ENCODE peak calls at places on chromosomes 13 and 19, in nine cellular contexts. G is HL-60, F is IMR-90, M is PC-9, E is fibroblast of lung, S is breast epithelium, Y is bronchial epithelial cell, L is BE2C, C is esophagus squamous epithelium. R is an unnamed sample.

GRCh38 chr19:13781547-13781946 is 7.3 kb downstream of the C19orf53 start:
- DNase-seq in S (no peak), L (peak), G (no peak), C (no peak), Y (peak), F (peak), E (peak), M (peak), R (peak)

GRCh38 chr19:45368737-45369340 is 1.5 kb downstream of the ERCC2 start:
- DNase-seq in Y (no peak), F (no peak), L (no peak), E (no peak), M (no peak), S (no peak), G (no peak), C (no peak), R (no peak)

GRCh38 chr13:31775686-31776085 is 36.4 kb downstream of the RXFP2 start:
- DNase-seq in M (no peak), Y (no peak), E (peak), C (no peak), S (no peak), L (no peak), F (no peak), G (no peak), R (peak)

GRCh38 chr19:16295071-16295470 is 29.6 kb upstream of the KLF2 start:
- DNase-seq in Y (no peak), S (no peak), E (peak), L (no peak), M (peak), F (no peak), G (no peak), C (no peak), R (no peak)

GRCh38 chr13:29799041-29799440 is 51.4 kb downstream of the UBL3 start:
- DNase-seq in E (no peak), S (no peak), L (no peak), G (no peak), C (no peak), F (no peak), Y (no peak), M (no peak), R (no peak)

GRCh38 chr19:40596608-40597328 is 4.4 kb upstream of the LTBP4 start:
- DNase-seq in C (no peak), L (peak), M (peak), E (peak), S (no peak), F (peak), Y (no peak), G (no peak), R (peak)

GRCh38 chr13:106274551-106275208 is 260.8 kb downstream of the EFNB2 start:
- DNase-seq in F (no peak), E (peak), S (no peak), M (no peak), C (no peak), L (no peak), Y (peak), G (no peak), R (no peak)

GRCh38 chr19:35644987-35645679 is 3.0 kb upstream of the COX6B1 start:
- DNase-seq in M (peak), S (peak), Y (peak), F (peak), G (peak), E (peak), L (peak), C (no peak), R (peak)

GRCh38 chr19:2722541-2723344 is 1.6 kb upstream of the DIRAS1 start:
- DNase-seq in C (no peak), S (peak), F (peak), E (peak), G (peak), M (peak), L (peak), Y (peak), R (peak)

GRCh38 chr19:35216833-35217707 is 11.5 kb downstream of the FAM187B start:
- DNase-seq in S (no peak), M (peak), E (no peak), L (no peak), F (no peak), Y (peak), C (no peak), G (peak), R (no peak)

GRCh38 chr13:57698851-57699250 is 67.3 kb downstream of the PCDH17 start:
- DNase-seq in Y (no peak), M (no peak), G (no peak), E (no peak), S (no peak), L (no peak), C (no peak), F (no peak), R (no peak)

GRCh38 chr13:52599853-52600603 is 42.2 kb upstream of the HNRNPA1L2 start:
- DNase-seq in L (peak), C (no peak), M (peak), Y (no peak), E (peak), F (peak), S (no peak), G (no peak), R (peak)

GRCh38 chr13:113110852-113111315 is 5.3 kb downstream of the F7 start:
- DNase-seq in S (peak), M (no peak), C (no peak), Y (no peak), L (peak), F (no peak), G (no peak), E (no peak), R (no peak)

GRCh38 chr19:41530761-41531301 is 45.1 kb upstream of the CEACAM21 start:
- DNase-seq in M (no peak), E (no peak), F (no peak), C (no peak), G (peak), Y (no peak), S (no peak), L (no peak), R (peak)

GRCh38 chr19:48239120-48239519 is 16.6 kb downstream of the CARD8 start:
- DNase-seq in G (no peak), S (no peak), Y (no peak), F (no peak), L (no peak), E (peak), C (no peak), M (no peak), R (no peak)

GRCh38 chr13:40666905-40667621 is 622 bp upstream of the FOXO1 start:
- DNase-seq in C (peak), M (peak), S (no peak), F (no peak), E (no peak), Y (no peak), L (peak), G (peak), R (no peak)

GRCh38 chr13:111325941-111326620 is 5.6 kb downstream of the TEX29 start:
- DNase-seq in C (no peak), F (no peak), S (no peak), M (no peak), L (no peak), Y (no peak), G (no peak), E (no peak), R (no peak)

GRCh38 chr19:42325896-42326771 is 699 bp downstream of the MEGF8 start:
- DNase-seq in L (no peak), M (no peak), C (no peak), Y (no peak), E (no peak), G (peak), F (no peak), S (no peak), R (no peak)

DNA sequence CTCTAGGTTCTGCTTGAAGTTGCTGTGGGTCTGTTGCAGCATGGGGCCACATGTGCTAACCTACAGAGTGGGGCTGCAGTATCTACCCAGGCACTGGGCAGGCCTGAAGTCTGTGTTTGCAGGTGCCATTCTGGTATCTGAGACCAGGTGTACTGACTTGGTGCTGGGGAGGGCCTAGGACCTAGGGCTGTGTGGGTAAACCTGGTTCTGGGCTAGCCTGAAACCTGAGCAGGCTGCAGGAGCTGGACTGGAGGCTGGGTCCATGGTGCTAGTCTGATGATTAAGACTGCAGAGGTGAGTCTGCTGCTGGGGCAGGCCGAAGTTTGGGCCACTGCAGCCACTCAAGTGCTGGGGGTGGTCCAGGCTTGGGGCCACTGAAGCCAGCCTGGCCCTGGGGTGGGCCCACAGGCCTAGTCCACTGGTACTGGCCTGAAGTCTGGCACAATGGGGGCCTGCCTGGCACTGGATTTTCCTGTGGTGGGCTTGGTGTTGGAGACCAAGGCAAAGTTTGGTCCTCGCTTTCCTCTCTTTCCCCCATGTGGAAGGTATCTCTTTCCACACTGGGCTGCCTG is 310.6 kb downstream of the NDFIP2 start:
- DNase-seq in E (no peak), M (no peak), C (no peak), S (no peak), F (no peak), Y (no peak), G (no peak), L (no peak), R (no peak)
- TF ChIP-seq CTCF in E (no peak), M (no peak), C (no peak), S (no peak), F (no peak), Y (no peak), G (no peak), L (no peak), R (no peak)

DNA sequence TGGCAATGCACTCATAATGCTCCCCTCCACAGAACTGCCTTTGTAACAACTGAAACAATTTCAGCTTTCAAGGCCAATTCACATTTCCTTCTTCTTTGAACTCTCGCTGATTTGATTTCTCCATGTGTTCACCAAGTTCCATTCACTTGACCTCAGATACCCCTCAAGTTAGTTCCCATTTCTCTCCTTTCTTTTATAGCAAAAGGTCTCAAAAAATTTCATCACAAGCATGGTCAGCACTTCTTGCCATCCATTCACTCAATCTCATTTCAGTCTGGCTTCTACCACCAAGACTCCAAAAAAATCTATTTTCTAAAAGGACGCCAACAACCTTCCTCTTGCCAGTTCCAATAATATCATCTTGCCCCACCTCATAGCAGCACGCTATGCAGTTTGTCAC is 135.7 kb downstream of the DIAPH3 start:
- DNase-seq in E (no peak), S (no peak), F (no peak), Y (no peak), M (no peak), C (no peak), L (no peak), G (peak), R (no peak)
- H3K4me3 ChIP-seq in E (no peak), S (no peak), F (no peak), Y (no peak), M (no peak), C (no peak), L (no peak), G (no peak), R (no peak)

GRCh38 chr13:99575376-99575775 is 74.1 kb downstream of the TM9SF2 start:
- DNase-seq in M (no peak), C (no peak), G (no peak), F (no peak), S (no peak), Y (no peak), L (no peak), E (no peak), R (no peak)

GRCh38 chr13:99582511-99582910 is 81.2 kb downstream of the TM9SF2 start:
- DNase-seq in Y (no peak), G (no peak), C (no peak), S (no peak), E (no peak), L (no peak), F (no peak), M (no peak), R (no peak)

GRCh38 chr13:99580500-99581268 is 79.4 kb downstream of the TM9SF2 start:
- DNase-seq in M (no peak), C (no peak), S (no peak), F (no peak), L (no peak), E (no peak), G (no peak), Y (no peak), R (no peak)

GRCh38 chr13:99572921-99573320 is 71.6 kb downstream of the TM9SF2 start:
- DNase-seq in Y (no peak), G (no peak), S (no peak), F (no peak), C (no peak), E (peak), M (no peak), L (no peak), R (peak)

GRCh38 chr13:99577934-99578917 is 77.0 kb downstream of the TM9SF2 start:
- DNase-seq in C (no peak), M (no peak), G (peak), L (no peak), Y (peak), F (no peak), S (no peak), E (no peak), R (peak)
- TF ChIP-seq CTCF in C (no peak), M (no peak), G (no peak), L (no peak), Y (peak), F (peak), S (no peak), E (peak), R (peak)

GRCh38 chr13:97460853-97461252 is 26.9 kb downstream of the RAP2A start:
- DNase-seq in C (no peak), E (no peak), F (no peak), Y (no peak), G (no peak), L (no peak), S (no peak), M (no peak), R (no peak)
- H3K4me3 ChIP-seq in C (no peak), E (no peak), F (no peak), Y (no peak), G (no peak), L (no peak), S (no peak), M (no peak), R (no peak)

GRCh38 chr13:103190841-103191240 is 124.6 kb upstream of the SLC10A2 start:
- DNase-seq in M (no peak), C (no peak), Y (no peak), G (no peak), L (no peak), E (no peak), F (no peak), S (no peak), R (no peak)

GRCh38 chr13:103187621-103188020 is 121.4 kb upstream of the SLC10A2 start:
- DNase-seq in G (peak), L (peak), C (no peak), S (no peak), F (no peak), Y (no peak), M (no peak), E (no peak), R (no peak)

GRCh38 chr13:103184413-103184812 is 118.2 kb upstream of the SLC10A2 start:
- DNase-seq in S (no peak), G (no peak), C (no peak), M (no peak), E (no peak), L (no peak), Y (no peak), F (no peak), R (no peak)

DNA sequence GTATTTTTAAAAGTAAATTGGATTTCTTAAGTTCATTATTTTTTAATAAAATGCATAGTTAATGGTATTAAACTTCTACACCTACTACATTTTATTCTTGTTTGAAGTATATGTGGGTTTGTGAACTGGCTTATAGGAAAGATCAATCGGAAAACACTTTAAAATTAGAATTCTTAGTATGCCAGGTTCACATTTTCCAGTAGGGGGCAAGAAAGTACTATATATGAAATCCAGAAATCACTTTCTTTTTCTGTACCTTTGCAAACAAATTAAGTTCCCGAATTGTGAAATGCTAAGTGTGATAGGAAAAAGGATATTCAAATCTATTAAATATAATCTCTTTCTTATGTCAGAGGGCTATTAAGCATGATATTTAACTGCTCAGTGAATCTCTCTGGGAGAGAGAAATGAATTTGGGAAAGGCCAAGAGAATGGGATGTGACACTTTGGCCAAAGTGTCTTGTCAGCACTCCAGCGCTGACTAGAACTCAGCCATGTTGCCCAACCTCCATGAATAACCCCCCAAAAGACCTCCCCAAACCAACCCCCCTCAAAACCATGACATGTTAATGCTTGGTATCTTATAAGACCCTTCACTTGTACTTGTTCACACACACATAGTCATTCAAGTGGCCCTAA is 122.6 kb upstream of the SLC10A2 start:
- DNase-seq in G (no peak), M (no peak), F (no peak), Y (peak), C (no peak), E (peak), S (no peak), L (no peak), R (peak)
- TF ChIP-seq CTCF in G (no peak), M (peak), F (peak), Y (peak), C (peak), E (peak), S (no peak), L (peak), R (peak)

GRCh38 chr19:51980116-51980736 is 6.4 kb downstream of the ZNF350 start:
- DNase-seq in F (no peak), C (no peak), G (peak), E (no peak), Y (peak), M (no peak), L (no peak), S (no peak), R (peak)
- H3K4me3 ChIP-seq in F (no peak), C (no peak), G (no peak), E (no peak), Y (no peak), M (peak), L (no peak), S (no peak), R (no peak)

GRCh38 chr19:726993-727956 is 18.5 kb downstream of the PALM start:
- DNase-seq in C (no peak), S (no peak), M (no peak), F (no peak), G (no peak), E (no peak), Y (no peak), L (no peak), R (no peak)

GRCh38 chr19:725461-726089 is 16.8 kb downstream of the PALM start:
- DNase-seq in S (no peak), E (no peak), M (no peak), Y (no peak), G (no peak), F (no peak), L (no peak), C (no peak), R (no peak)

GRCh38 chr19:729564-730381 is 21.0 kb downstream of the PALM start:
- DNase-seq in S (no peak), L (no peak), E (no peak), G (no peak), M (no peak), C (no peak), F (no peak), Y (no peak), R (no peak)

GRCh38 chr19:730382-730668 is 20.6 kb upstream of the MISP start:
- DNase-seq in Y (no peak), M (no peak), L (no peak), S (no peak), F (no peak), C (no peak), G (no peak), E (no peak), R (no peak)

DNA sequence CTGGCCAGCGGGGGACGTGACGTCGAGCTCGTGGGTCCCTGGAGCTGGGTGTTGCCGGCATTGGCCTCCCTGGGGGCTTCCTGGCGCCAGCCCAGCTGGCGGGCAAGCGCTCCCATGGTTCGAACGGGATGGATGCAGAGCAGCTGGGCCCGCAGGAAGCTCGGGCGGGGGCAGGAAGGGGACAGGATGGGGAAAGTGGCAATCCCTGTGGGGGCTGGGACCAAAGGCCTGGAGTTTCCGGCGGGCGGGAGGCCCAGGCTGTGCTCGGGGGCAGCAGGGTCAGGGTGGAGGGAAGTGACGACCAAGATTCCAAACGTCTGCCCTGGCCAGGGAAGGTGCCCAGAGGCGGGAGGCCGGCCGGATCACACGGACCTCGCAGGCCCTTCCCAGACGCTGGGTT is 19.3 kb downstream of the PALM start:
- DNase-seq in E (no peak), G (no peak), F (no peak), C (no peak), S (no peak), Y (no peak), L (peak), M (no peak), R (no peak)
- TF ChIP-seq CTCF in E (no peak), G (no peak), F (no peak), C (no peak), S (no peak), Y (no peak), L (no peak), M (no peak), R (no peak)